ENCODE peak calls at places on chromosomes 12 and 14, in six cellular contexts. D is tibial artery, H is NCI-H345, W is EL, Q is NCI-H774, M is uterus. P is an unnamed sample.

GRCh38 chr14:24721772-24722171 is 87.8 kb upstream of the GZMB start:
- DNase-seq in D (no peak), W (no peak), Q (no peak), M (no peak), H (no peak), P (no peak)

GRCh38 chr14:57512221-57512620 is 18.6 kb upstream of the CCDC198 start:
- DNase-seq in H (peak; percentile 15), Q (no peak), W (no peak), D (no peak), M (no peak), P (no peak)

GRCh38 chr12:66132408-66132807 is 1.9 kb upstream of the LLPH start:
- DNase-seq in D (no peak), M (no peak), W (peak; percentile 90), H (no peak), Q (no peak), P (no peak)

GRCh38 chr12:27383429-27384260 is 51.0 kb downstream of the BMAL2 start:
- DNase-seq in W (peak; percentile 84), Q (peak; percentile 63), H (peak; percentile 66), M (peak; percentile 59), D (peak; percentile 84), P (peak; percentile 14)

GRCh38 chr14:29755311-29756052 is 172.2 kb downstream of the PRKD1 start:
- DNase-seq in Q (no peak), M (no peak), H (no peak), W (no peak), D (no peak), P (no peak)

GRCh38 chr14:105119410-105120025 is 49.1 kb downstream of the JAG2 start:
- DNase-seq in D (no peak), W (no peak), H (no peak), M (no peak), Q (no peak), P (no peak)

GRCh38 chr12:19186722-19187661 is 57.5 kb downstream of the PLEKHA5 start:
- DNase-seq in D (no peak), Q (no peak), W (peak; percentile 55), H (peak; percentile 42), M (no peak), P (no peak)

GRCh38 chr12:94644141-94644575 is 6.2 kb downstream of the TMCC3 start:
- DNase-seq in W (peak; percentile 62), H (no peak), Q (no peak), D (no peak), M (no peak), P (peak; percentile 23)

GRCh38 chr14:61854898-61855297 is 92.7 kb downstream of the SNAPC1 start:
- DNase-seq in M (no peak), W (no peak), H (no peak), D (no peak), Q (no peak), P (no peak)

GRCh38 chr14:77372304-77372841 is 4.5 kb downstream of the TMED8 start:
- DNase-seq in W (peak; percentile 22), D (no peak), M (no peak), H (no peak), Q (no peak), P (peak; percentile 67)

GRCh38 chr12:53221203-53222076 is 10.6 kb downstream of the RARG start:
- DNase-seq in H (peak; percentile 55), W (peak; percentile 68), M (peak; percentile 82), D (peak; percentile 55), Q (peak; percentile 58), P (peak; percentile 53)

GRCh38 chr14:29444216-29444615 is 483.4 kb downstream of the PRKD1 start:
- DNase-seq in H (no peak), D (no peak), Q (no peak), M (no peak), W (no peak), P (no peak)